ENCODE peak calls at places on chromosome 14, in eight cellular contexts. A is GM03348, Q is stomach, O is iris pigment epithelial cell, X is posterior cingulate gyrus, Y is GM10248, H is NCI-H1092, J is heart right ventricle. M is an unnamed sample.

GRCh38 chr14:73739899-73740685 is 25.9 kb upstream of the PNMA1 start:
- DNase-seq in J (no peak), Y (no peak), O (no peak), X (no peak), A (no peak), Q (no peak), H (no peak), M (no peak)

GRCh38 chr14:50360851-50361250 is 35.8 kb downstream of the CDKL1 start:
- DNase-seq in X (no peak), H (no peak), O (no peak), Y (no peak), J (no peak), A (no peak), Q (no peak), M (no peak)

GRCh38 chr14:72558721-72559120 is 335.2 kb downstream of the DPF3 start:
- DNase-seq in J (no peak), Y (no peak), H (no peak), A (no peak), Q (no peak), X (no peak), O (peak; percentile 74), M (peak; percentile 89)

GRCh38 chr14:68397827-68398226 is 395.0 kb downstream of the ZFP36L1 start:
- DNase-seq in O (no peak), J (no peak), X (no peak), Y (no peak), H (no peak), A (peak; percentile 85), Q (no peak), M (no peak)

GRCh38 chr14:98726585-98727405 is 545.2 kb downstream of the BCL11B start:
- DNase-seq in O (no peak), J (no peak), X (no peak), A (no peak), Y (no peak), Q (no peak), H (no peak), M (no peak)

GRCh38 chr14:101480747-101481530 is 80.4 kb upstream of the DIO3 start:
- DNase-seq in Q (peak; percentile 15), J (no peak), H (no peak), X (no peak), A (no peak), Y (no peak), O (peak; percentile 81), M (no peak)

GRCh38 chr14:68282479-68283377 is 463.1 kb downstream of the RAD51B start:
- DNase-seq in Q (no peak), Y (peak; percentile 41), J (no peak), A (no peak), O (no peak), H (no peak), X (no peak), M (no peak)

GRCh38 chr14:78022059-78022458 is 148.1 kb upstream of the NRXN3 start:
- DNase-seq in Y (peak; percentile 45), O (peak; percentile 51), Q (peak; percentile 67), H (peak; percentile 63), X (peak; percentile 55), J (peak; percentile 54), A (peak; percentile 63), M (peak; percentile 33)

GRCh38 chr14:61250063-61250462 is 31.1 kb downstream of the TMEM30B start:
- DNase-seq in X (no peak), Q (no peak), O (no peak), H (no peak), J (no peak), A (no peak), Y (no peak), M (no peak)

GRCh38 chr14:20350860-20351259 is 7.4 kb downstream of the PARP2 start:
- DNase-seq in A (no peak), H (no peak), Q (no peak), X (no peak), O (peak; percentile 29), J (no peak), Y (no peak), M (no peak)

GRCh38 chr14:99181246-99181645 is 90.8 kb downstream of the BCL11B start:
- DNase-seq in A (no peak), Y (no peak), Q (no peak), H (no peak), J (no peak), X (no peak), O (no peak), M (no peak)

GRCh38 chr14:106518054-106518943 is 991.9 kb downstream of the TMEM121 start:
- DNase-seq in Q (peak; percentile 38), O (no peak), A (no peak), H (no peak), Y (peak; percentile 29), X (no peak), J (peak; percentile 43), M (no peak)